ENCODE peak calls at places on chromosome 15, in eight cellular contexts. R, F, N, Q, E, Z, U and J are unnamed samples.

GRCh38 chr15:60397772-60398445 is at the start of gene ANXA2:
- DNase-seq in E (peak; percentile 84), N (peak; percentile 95), Z (peak; percentile 83), R (peak; percentile 93), Q (peak; percentile 91), U (peak; percentile 95), F (peak; percentile 85), J (peak; percentile 82)

GRCh38 chr15:96325579-96326331 is 4.7 kb upstream of the NR2F2 start:
- DNase-seq in R (no peak), E (no peak), U (peak; percentile 33), Z (peak; percentile 18), F (no peak), Q (no peak), N (peak; percentile 46), J (peak; percentile 71)

GRCh38 chr15:49628379-49628778 is 7.5 kb downstream of the DTWD1 start:
- DNase-seq in F (no peak), U (no peak), N (no peak), R (no peak), Z (no peak), Q (no peak), E (no peak), J (peak; percentile 62)

GRCh38 chr15:93029613-93030429 is 59.2 kb downstream of the RGMA start:
- DNase-seq in N (peak; percentile 37), Q (no peak), R (peak; percentile 58), F (no peak), U (no peak), Z (peak; percentile 26), E (no peak), J (no peak)

GRCh38 chr15:51099185-51099584 is 4.5 kb upstream of the TNFAIP8L3 start:
- DNase-seq in E (no peak), U (no peak), R (no peak), Z (no peak), Q (no peak), N (no peak), F (no peak), J (no peak)

GRCh38 chr15:24068102-24068501 is 381.0 kb upstream of the NDN start:
- DNase-seq in Q (peak; percentile 55), R (no peak), F (no peak), N (no peak), Z (no peak), U (no peak), E (no peak), J (no peak)

GRCh38 chr15:101641894-101642293 is 10.3 kb downstream of the TM2D3 start:
- DNase-seq in E (peak; percentile 70), U (no peak), Z (no peak), Q (no peak), F (no peak), N (peak; percentile 86), R (peak; percentile 71), J (peak; percentile 50)

GRCh38 chr15:49134683-49135341 is 20.6 kb downstream of the COPS2 start:
- DNase-seq in N (peak; percentile 69), U (no peak), F (no peak), Q (no peak), E (no peak), Z (no peak), R (no peak), J (no peak)

GRCh38 chr15:40069178-40070165 is 30.5 kb upstream of the SRP14 start:
- DNase-seq in E (no peak), U (peak; percentile 84), Z (peak; percentile 65), R (peak; percentile 95), N (peak; percentile 72), F (no peak), Q (peak; percentile 95), J (peak; percentile 94)

GRCh38 chr15:25905140-25905539 is 42.0 kb upstream of the ATP10A start:
- DNase-seq in R (no peak), N (peak; percentile 85), Q (no peak), E (no peak), U (peak; percentile 28), F (no peak), Z (no peak), J (no peak)

GRCh38 chr15:52798529-52799101 is 8.5 kb upstream of the ONECUT1 start:
- DNase-seq in E (no peak), N (no peak), Q (no peak), U (no peak), Z (no peak), F (no peak), R (no peak), J (no peak)

GRCh38 chr15:90594297-90594696 is 64.6 kb downstream of the CRTC3 start:
- DNase-seq in E (peak; percentile 84), U (peak; percentile 72), Q (peak; percentile 95), F (peak; percentile 77), Z (no peak), R (peak; percentile 23), N (no peak), J (no peak)

GRCh38 chr15:40296561-40297230 is 11.0 kb downstream of the PLCB2 start:
- DNase-seq in Z (no peak), U (no peak), F (no peak), N (no peak), R (no peak), E (no peak), Q (no peak), J (no peak)

GRCh38 chr15:75024102-75024636 is 779 bp downstream of the PPCDC start:
- DNase-seq in U (peak; percentile 33), Z (peak; percentile 40), N (peak; percentile 47), F (no peak), Q (no peak), E (peak; percentile 8), R (no peak), J (peak; percentile 47)

GRCh38 chr15:75025548-75026260 is 2.3 kb downstream of the PPCDC start:
- DNase-seq in Q (no peak), R (peak; percentile 32), N (no peak), U (no peak), F (no peak), E (no peak), Z (no peak), J (no peak)

GRCh38 chr15:75025102-75025501 is 1.7 kb downstream of the PPCDC start:
- DNase-seq in Z (no peak), Q (no peak), R (no peak), U (no peak), E (no peak), N (no peak), F (no peak), J (no peak)

GRCh38 chr15:75022808-75023193 is 589 bp upstream of the PPCDC start:
- DNase-seq in U (no peak), N (no peak), Q (no peak), E (no peak), Z (no peak), R (no peak), F (no peak), J (no peak)

DNA sequence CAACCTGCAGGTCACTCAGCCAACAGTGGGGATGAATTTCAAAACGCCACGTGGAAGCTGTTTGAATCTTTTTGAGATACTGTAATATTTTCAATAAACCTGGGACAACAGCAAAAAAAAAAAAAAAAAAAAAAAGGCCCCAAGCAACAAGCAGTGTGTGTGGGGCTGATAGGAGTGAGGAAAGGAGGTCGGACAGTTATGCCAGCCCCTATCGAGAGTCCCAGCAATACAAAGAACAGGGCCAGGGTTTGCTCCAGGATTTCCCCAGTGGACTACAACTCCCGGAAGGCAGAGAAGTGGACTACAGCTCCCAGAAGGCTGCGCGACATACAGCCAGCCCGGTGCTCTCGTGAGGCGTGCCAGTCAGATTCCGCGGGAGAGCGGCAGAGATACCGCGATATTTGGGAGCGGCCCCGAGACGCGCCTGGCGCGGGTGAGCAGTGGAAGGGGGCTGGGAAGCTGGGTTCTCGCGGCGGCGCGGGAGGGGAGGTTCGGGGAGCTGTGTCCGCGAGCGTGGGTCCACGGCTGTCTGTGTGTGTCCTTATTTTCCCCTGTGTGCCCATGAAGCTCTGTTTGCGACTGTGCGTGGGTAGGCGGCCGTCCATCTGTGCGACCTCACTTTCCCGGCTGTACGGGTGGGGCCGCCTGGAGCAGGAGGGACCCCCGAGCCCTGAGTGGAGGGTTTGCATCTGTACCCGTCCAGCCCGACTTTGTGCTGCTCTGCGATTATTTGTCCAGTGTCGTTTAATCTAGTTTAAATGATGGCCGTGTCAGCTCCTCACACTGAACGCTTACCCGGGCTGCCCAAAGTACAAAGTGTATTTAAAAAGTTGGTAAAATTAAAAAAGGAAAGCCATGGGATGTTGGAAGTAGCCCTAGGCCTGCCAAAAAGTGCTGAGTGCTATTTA is at the start of gene PPCDC:
- DNase-seq in E (peak; percentile 92), Q (peak; percentile 97), N (peak; percentile 97), Z (peak; percentile 96), R (peak; percentile 97), F (peak; percentile 90), U (peak; percentile 97), J (peak; percentile 97)
- H3K4me1 ChIP-seq in E (peaks cover 20% of the 10 kb centered on the region), Q (peaks cover 5% of the 10 kb centered on the region), N (no peaks in the 10 kb centered on the region), Z (no peaks in the 10 kb centered on the region), R (no peaks in the 10 kb centered on the region), F (peaks cover 8% of the 10 kb centered on the region), U (peaks cover 4% of the 10 kb centered on the region), J (no peaks in the 10 kb centered on the region)

GRCh38 chr15:71565006-71565405 is 245.3 kb upstream of the NR2E3 start:
- DNase-seq in E (no peak), N (no peak), R (peak; percentile 53), U (no peak), Z (no peak), F (no peak), Q (no peak), J (no peak)

GRCh38 chr15:71562251-71562650 is 248.1 kb upstream of the NR2E3 start:
- DNase-seq in Q (no peak), R (no peak), F (no peak), Z (no peak), E (no peak), U (no peak), N (peak; percentile 13), J (no peak)

GRCh38 chr15:71566226-71566625 is 244.1 kb upstream of the NR2E3 start:
- DNase-seq in Q (no peak), N (no peak), R (no peak), U (no peak), Z (no peak), F (no peak), E (no peak), J (no peak)

GRCh38 chr15:71565636-71566160 is 244.7 kb upstream of the NR2E3 start:
- DNase-seq in Z (no peak), U (no peak), Q (no peak), F (no peak), R (no peak), N (no peak), E (no peak), J (no peak)

GRCh38 chr15:71564217-71564616 is 246.1 kb upstream of the NR2E3 start:
- DNase-seq in E (no peak), U (no peak), Q (no peak), R (no peak), Z (no peak), F (no peak), N (no peak), J (no peak)
- H3K4me1 ChIP-seq in E (no peaks in the 10 kb centered on the region), U (peaks cover 12% of the 10 kb centered on the region), Q (no peaks in the 10 kb centered on the region), R (no peaks in the 10 kb centered on the region), Z (peaks cover 3% of the 10 kb centered on the region), F (no peaks in the 10 kb centered on the region), N (no peaks in the 10 kb centered on the region), J (peaks cover 6% of the 10 kb centered on the region)

GRCh38 chr15:65094294-65094995 is 17.9 kb downstream of the KBTBD13 start:
- DNase-seq in F (no peak), N (no peak), Q (no peak), E (no peak), U (no peak), Z (no peak), R (peak; percentile 41), J (no peak)
- H3K4me1 ChIP-seq in F (no peaks in the 10 kb centered on the region), N (peaks cover 4% of the 10 kb centered on the region), Q (no peaks in the 10 kb centered on the region), E (no peaks in the 10 kb centered on the region), U (no peaks in the 10 kb centered on the region), Z (peaks cover 4% of the 10 kb centered on the region), R (peaks cover 12% of the 10 kb centered on the region), J (peaks cover 31% of the 10 kb centered on the region)

DNA sequence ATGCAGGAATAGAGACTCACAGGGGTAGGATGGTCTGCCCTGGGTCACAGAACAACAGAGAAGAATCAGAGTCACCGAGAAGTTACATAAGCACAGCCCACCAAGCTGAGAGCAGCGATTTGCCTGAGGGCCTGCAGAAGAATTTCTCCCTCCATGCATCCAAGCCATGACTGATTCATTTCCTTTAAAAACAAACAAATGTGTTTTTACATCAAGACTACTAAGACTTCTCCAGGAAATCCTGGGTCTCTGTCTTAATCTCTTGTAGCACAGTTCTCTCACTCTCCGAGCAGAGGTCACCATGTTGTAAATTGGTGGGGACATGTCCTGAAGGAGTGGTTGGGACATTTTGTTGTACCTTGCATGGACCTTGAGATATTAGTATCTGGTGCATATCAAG is 159.8 kb downstream of the THSD4 start:
- DNase-seq in Q (no peak), R (peak; percentile 91), Z (no peak), E (no peak), F (no peak), N (peak; percentile 55), U (peak; percentile 73), J (peak; percentile 92)
- H3K4me1 ChIP-seq in Q (peaks cover 11% of the 10 kb centered on the region), R (peaks cover 10% of the 10 kb centered on the region), Z (peaks cover 2% of the 10 kb centered on the region), E (no peaks in the 10 kb centered on the region), F (no peaks in the 10 kb centered on the region), N (peaks cover 17% of the 10 kb centered on the region), U (peaks cover 70% of the 10 kb centered on the region), J (peaks cover 39% of the 10 kb centered on the region)